ENCODE peak calls at places on chromosomes 6 and 20, in ten cellular contexts. One of them, this sample, is unnamed.

GRCh38 chr20:19321176-19321575 is 108.7 kb downstream of the SLC24A3 start:
- DNase-seq in HTR-8/SVneo: no peak
- DNase-seq in T-helper 17 cell: no peak
- DNase-seq in activated CD8-positive, alpha-beta memory T cell treated with anti-CD3 and anti-CD28 coated beads, Interleukin-2, amount 50 U/mL, for 4 hours: no peak
- DNase-seq in HEK293T: no peak
- DNase-seq in uterus: no peak
- DNase-seq in kidney: no peak
- DNase-seq in astrocyte of the cerebellum: no peak
- DNase-seq in lower lobe of right lung: no peak
- DNase-seq in GM06990: no peak
- DNase-seq in this sample: no peak

GRCh38 chr20:14336667-14337066 is 745 bp downstream of the FLRT3 start:
- DNase-seq in HTR-8/SVneo: no peak
- DNase-seq in T-helper 17 cell: no peak
- DNase-seq in activated CD8-positive, alpha-beta memory T cell treated with anti-CD3 and anti-CD28 coated beads, Interleukin-2, amount 50 U/mL, for 4 hours: no peak
- DNase-seq in HEK293T: no peak
- DNase-seq in uterus: no peak
- DNase-seq in kidney: no peak
- DNase-seq in astrocyte of the cerebellum: no peak
- DNase-seq in lower lobe of right lung: no peak
- DNase-seq in GM06990: no peak
- DNase-seq in this sample: peak; percentile 2

GRCh38 chr20:57892471-57892870 is 182.7 kb upstream of the PMEPA1 start:
- DNase-seq in HTR-8/SVneo: no peak
- DNase-seq in T-helper 17 cell: no peak
- DNase-seq in activated CD8-positive, alpha-beta memory T cell treated with anti-CD3 and anti-CD28 coated beads, Interleukin-2, amount 50 U/mL, for 4 hours: no peak
- DNase-seq in HEK293T: no peak
- DNase-seq in uterus: no peak
- DNase-seq in kidney: no peak
- DNase-seq in astrocyte of the cerebellum: no peak
- DNase-seq in lower lobe of right lung: no peak
- DNase-seq in GM06990: no peak
- DNase-seq in this sample: no peak

GRCh38 chr20:63101781-63102719 is 95.3 kb upstream of the BHLHE23 start:
- DNase-seq in HTR-8/SVneo: peak; percentile 78
- DNase-seq in T-helper 17 cell: peak; percentile 39
- DNase-seq in activated CD8-positive, alpha-beta memory T cell treated with anti-CD3 and anti-CD28 coated beads, Interleukin-2, amount 50 U/mL, for 4 hours: peak; percentile 70
- DNase-seq in HEK293T: peak; percentile 46
- DNase-seq in uterus: peak; percentile 28
- DNase-seq in kidney: peak; percentile 75
- DNase-seq in astrocyte of the cerebellum: no peak
- DNase-seq in lower lobe of right lung: peak; percentile 51
- DNase-seq in GM06990: peak; percentile 72
- DNase-seq in this sample: peak; percentile 58

GRCh38 chr6:21987501-21987957 is 309.3 kb downstream of the PRL start:
- DNase-seq in HTR-8/SVneo: peak; percentile 88
- DNase-seq in T-helper 17 cell: no peak
- DNase-seq in activated CD8-positive, alpha-beta memory T cell treated with anti-CD3 and anti-CD28 coated beads, Interleukin-2, amount 50 U/mL, for 4 hours: no peak
- DNase-seq in HEK293T: peak; percentile 63
- DNase-seq in uterus: peak; percentile 80
- DNase-seq in kidney: peak; percentile 86
- DNase-seq in astrocyte of the cerebellum: peak; percentile 55
- DNase-seq in lower lobe of right lung: peak; percentile 48
- DNase-seq in GM06990: peak; percentile 22
- DNase-seq in this sample: peak; percentile 34

GRCh38 chr20:17914957-17915356 is 53.6 kb downstream of the SNX5 start:
- DNase-seq in HTR-8/SVneo: no peak
- DNase-seq in T-helper 17 cell: no peak
- DNase-seq in activated CD8-positive, alpha-beta memory T cell treated with anti-CD3 and anti-CD28 coated beads, Interleukin-2, amount 50 U/mL, for 4 hours: no peak
- DNase-seq in HEK293T: no peak
- DNase-seq in uterus: no peak
- DNase-seq in kidney: no peak
- DNase-seq in astrocyte of the cerebellum: no peak
- DNase-seq in lower lobe of right lung: no peak
- DNase-seq in GM06990: no peak
- DNase-seq in this sample: no peak

GRCh38 chr6:63440057-63440456 is 120.3 kb upstream of the LGSN start:
- DNase-seq in HTR-8/SVneo: no peak
- DNase-seq in T-helper 17 cell: no peak
- DNase-seq in activated CD8-positive, alpha-beta memory T cell treated with anti-CD3 and anti-CD28 coated beads, Interleukin-2, amount 50 U/mL, for 4 hours: no peak
- DNase-seq in HEK293T: no peak
- DNase-seq in uterus: no peak
- DNase-seq in kidney: no peak
- DNase-seq in astrocyte of the cerebellum: no peak
- DNase-seq in lower lobe of right lung: no peak
- DNase-seq in GM06990: no peak
- DNase-seq in this sample: no peak

GRCh38 chr6:21511891-21512550 is 81.5 kb upstream of the SOX4 start:
- DNase-seq in HTR-8/SVneo: no peak
- DNase-seq in T-helper 17 cell: no peak
- DNase-seq in activated CD8-positive, alpha-beta memory T cell treated with anti-CD3 and anti-CD28 coated beads, Interleukin-2, amount 50 U/mL, for 4 hours: no peak
- DNase-seq in HEK293T: no peak
- DNase-seq in uterus: no peak
- DNase-seq in kidney: no peak
- DNase-seq in astrocyte of the cerebellum: no peak
- DNase-seq in lower lobe of right lung: no peak
- DNase-seq in GM06990: no peak
- DNase-seq in this sample: no peak

GRCh38 chr20:50133474-50134217 is 19.9 kb downstream of the PEDS1 start:
- DNase-seq in HTR-8/SVneo: no peak
- DNase-seq in T-helper 17 cell: no peak
- DNase-seq in activated CD8-positive, alpha-beta memory T cell treated with anti-CD3 and anti-CD28 coated beads, Interleukin-2, amount 50 U/mL, for 4 hours: no peak
- DNase-seq in HEK293T: no peak
- DNase-seq in uterus: no peak
- DNase-seq in kidney: no peak
- DNase-seq in astrocyte of the cerebellum: no peak
- DNase-seq in lower lobe of right lung: no peak
- DNase-seq in GM06990: no peak
- DNase-seq in this sample: no peak

This sample was measured in HS-5.